ENCODE peak calls at places on chromosome 1, in eight cellular contexts. J is fibroblast of pulmonary artery; E is AG08396; Z is heart right ventricle; X is AG20443; V is stimulated activated CD4-positive, alpha-beta T cell treated with anti-CD3 and anti-CD28 coated beads, Interleukin-15, amount 100 ng/mL, for 1 hour; R is H9; G is T-helper 2 cell treated with Interferon-gamma antibody and Interleukin-4, amounts not matched to agents 5 μg/mL and 100 μg/mL, for 36 hours. P is an unnamed sample.

GRCh38 chr1:39933956-39934941 is 20.7 kb upstream of the MFSD2A start:
- DNase-seq in J (peak), E (peak), Z (peak), X (peak), V (no peak), R (no peak), G (no peak), P (no peak)

GRCh38 chr1:160370561-160371345 is 3.9 kb downstream of the NHLH1 start:
- DNase-seq in J (no peak), E (no peak), Z (no peak), X (no peak), V (no peak), R (no peak), G (no peak), P (no peak)

GRCh38 chr1:37999434-38000232 is 5.7 kb downstream of the FHL3 start:
- DNase-seq in J (peak), E (peak), Z (peak), X (peak), V (no peak), R (peak), G (peak), P (peak)

GRCh38 chr1:53606197-53607095 is 132.5 kb downstream of the GLIS1 start:
- DNase-seq in J (no peak), E (no peak), Z (no peak), X (no peak), V (no peak), R (no peak), G (no peak), P (peak)

GRCh38 chr1:69585666-69586065 is 17.9 kb downstream of the LRRC7 start:
- DNase-seq in J (no peak), E (no peak), Z (no peak), X (no peak), V (no peak), R (no peak), G (no peak), P (no peak)

GRCh38 chr1:50735443-50735842 is 224.6 kb downstream of the FAF1 start:
- DNase-seq in J (peak), E (peak), Z (no peak), X (peak), V (no peak), R (no peak), G (no peak), P (peak)

GRCh38 chr1:54951810-54952226 is 28.6 kb upstream of the TMEM61 start:
- DNase-seq in J (no peak), E (no peak), Z (no peak), X (no peak), V (no peak), R (no peak), G (no peak), P (no peak)

GRCh38 chr1:81670286-81670685 is 130.4 kb upstream of the ADGRL2 start:
- DNase-seq in J (peak), E (peak), Z (peak), X (peak), V (no peak), R (no peak), G (no peak), P (peak)

GRCh38 chr1:29708818-29709710 is 472.7 kb downstream of the PTPRU start:
- DNase-seq in J (peak), E (peak), Z (no peak), X (peak), V (no peak), R (no peak), G (no peak), P (peak)

GRCh38 chr1:20485527-20486456 is at the start of gene CAMK2N1:
- DNase-seq in J (peak), E (peak), Z (peak), X (peak), V (peak), R (peak), G (peak), P (peak)

GRCh38 chr1:172343246-172344099 is 77.0 kb upstream of the C1orf105 start:
- DNase-seq in J (peak), E (peak), Z (no peak), X (peak), V (no peak), R (no peak), G (no peak), P (no peak)

GRCh38 chr1:94919241-94920030 is 7.5 kb downstream of the CNN3 start:
- DNase-seq in J (no peak), E (no peak), Z (no peak), X (no peak), V (no peak), R (no peak), G (no peak), P (no peak)

GRCh38 chr1:236868625-236869467 is 73.8 kb downstream of the MTR start:
- DNase-seq in J (peak), E (peak), Z (no peak), X (peak), V (peak), R (peak), G (peak), P (peak)

GRCh38 chr1:13725714-13726175 is 25.8 kb downstream of the PRDM2 start:
- DNase-seq in J (peak), E (no peak), Z (no peak), X (peak), V (no peak), R (no peak), G (peak), P (peak)

GRCh38 chr1:94831636-94832035 is 11.5 kb downstream of the SLC44A3 start:
- DNase-seq in J (no peak), E (no peak), Z (no peak), X (no peak), V (no peak), R (no peak), G (no peak), P (no peak)

GRCh38 chr1:4046836-4047461 is 146.9 kb upstream of the C1orf174 start:
- DNase-seq in J (no peak), E (no peak), Z (no peak), X (no peak), V (no peak), R (no peak), G (no peak), P (no peak)

GRCh38 chr1:190168893-190169292 is 308.8 kb downstream of the BRINP3 start:
- DNase-seq in J (peak), E (no peak), Z (no peak), X (no peak), V (no peak), R (no peak), G (no peak), P (no peak)

GRCh38 chr1:1099506-1100183 is 16.2 kb downstream of the C1orf159 start:
- DNase-seq in J (no peak), E (no peak), Z (no peak), X (no peak), V (no peak), R (no peak), G (no peak), P (no peak)

GRCh38 chr1:36306210-36306901 is at the start of gene SH3D21:
- DNase-seq in J (no peak), E (peak), Z (peak), X (peak), V (no peak), R (peak), G (peak), P (peak)

GRCh38 chr1:19342077-19342775 is 30.1 kb downstream of the SLC66A1 start:
- DNase-seq in J (no peak), E (no peak), Z (peak), X (peak), V (no peak), R (no peak), G (no peak), P (peak)

GRCh38 chr1:99177465-99177864 is 86.8 kb upstream of the PLPPR4 start:
- DNase-seq in J (no peak), E (no peak), Z (no peak), X (no peak), V (no peak), R (no peak), G (no peak), P (no peak)

GRCh38 chr1:41454406-41454805 is 30.1 kb downstream of the EDN2 start:
- DNase-seq in J (no peak), E (no peak), Z (no peak), X (peak), V (no peak), R (no peak), G (no peak), P (no peak)

GRCh38 chr1:28087614-28088167 is 719 bp downstream of the EYA3 start:
- DNase-seq in J (peak), E (peak), Z (no peak), X (peak), V (no peak), R (no peak), G (peak), P (peak)

GRCh38 chr1:25549273-25550154 is 6.1 kb downstream of the LDLRAP1 start:
- DNase-seq in J (no peak), E (no peak), Z (peak), X (no peak), V (peak), R (no peak), G (peak), P (no peak)

GRCh38 chr1:165942062-165942461 is 114.6 kb downstream of the UCK2 start:
- DNase-seq in J (no peak), E (no peak), Z (no peak), X (no peak), V (no peak), R (no peak), G (no peak), P (no peak)